ENCODE peak calls at places on chromosome 4, in four cellular contexts. J is mesendoderm, C is IMR-90, P is H1. Y is an unnamed sample. For H3K36me3 and H3K27me3, the result is how much of the 10 kb centered on the place peaks cover.

GRCh38 chr4:100929753-100930152 is 411.9 kb upstream of the EMCN start:
- DNase-seq in J (no peak), C (no peak), P (no peak), Y (no peak)

GRCh38 chr4:858831-859451 is 33.0 kb upstream of the CPLX1 start:
- DNase-seq in J (no peak), C (no peak), P (no peak), Y (no peak)

GRCh38 chr4:81457921-81458520 is 13.7 kb downstream of the RASGEF1B start:
- DNase-seq in J (no peak), C (no peak), P (no peak), Y (no peak)

GRCh38 chr4:44927361-44928061 is 201.2 kb upstream of the GNPDA2 start:
- DNase-seq in J (peak), C (peak), P (no peak), Y (peak)

GRCh38 chr4:147863808-147864472 is 132.1 kb downstream of the ARHGAP10 start:
- DNase-seq in J (no peak), C (peak), P (no peak), Y (no peak)

GRCh38 chr4:16627999-16628398 is 270.4 kb downstream of the LDB2 start:
- DNase-seq in J (peak), C (peak), P (no peak), Y (no peak)

GRCh38 chr4:2082118-2082517 is 23.0 kb downstream of the NAT8L start:
- DNase-seq in J (no peak), C (no peak), P (no peak), Y (no peak)

GRCh38 chr4:92265066-92265465 is 38.7 kb upstream of the GRID2 start:
- DNase-seq in J (no peak), C (no peak), P (no peak), Y (no peak)

GRCh38 chr4:107034091-107034698 is 1.9 kb downstream of the DKK2 start:
- DNase-seq in J (peak), C (no peak), P (no peak), Y (peak)

GRCh38 chr4:129355529-129355928 is 259.6 kb downstream of the C4orf33 start:
- DNase-seq in J (peak), C (no peak), P (no peak), Y (no peak)

GRCh38 chr4:184444953-184445309 is 29.4 kb downstream of the IRF2 start:
- DNase-seq in J (no peak), C (no peak), P (no peak), Y (no peak)

GRCh38 chr4:122152699-122153328 is 683 bp downstream of the BLTP1 start:
- DNase-seq in J (peak), C (peak), P (no peak), Y (no peak)

GRCh38 chr4:3192827-3193226 is 56.1 kb upstream of the MSANTD1 start:
- DNase-seq in J (no peak), C (no peak), P (no peak), Y (no peak)

GRCh38 chr4:92969650-92970370 is 666.0 kb downstream of the GRID2 start:
- DNase-seq in J (peak), C (peak), P (no peak), Y (no peak)

GRCh38 chr4:102665527-102665926 is 95.2 kb downstream of the MANBA start:
- DNase-seq in J (no peak), C (peak), P (no peak), Y (no peak)

GRCh38 chr4:102263024-102263787 is 82.1 kb downstream of the SLC39A8 start:
- DNase-seq in J (peak), C (peak), P (no peak), Y (peak)

GRCh38 chr4:119087121-119087520 is 48.5 kb upstream of the MYOZ2 start:
- DNase-seq in J (no peak), C (no peak), P (no peak), Y (no peak)

GRCh38 chr4:85603437-85604336 is 128.7 kb downstream of the ARHGAP24 start:
- DNase-seq in J (no peak), C (no peak), P (no peak), Y (no peak)

DNA sequence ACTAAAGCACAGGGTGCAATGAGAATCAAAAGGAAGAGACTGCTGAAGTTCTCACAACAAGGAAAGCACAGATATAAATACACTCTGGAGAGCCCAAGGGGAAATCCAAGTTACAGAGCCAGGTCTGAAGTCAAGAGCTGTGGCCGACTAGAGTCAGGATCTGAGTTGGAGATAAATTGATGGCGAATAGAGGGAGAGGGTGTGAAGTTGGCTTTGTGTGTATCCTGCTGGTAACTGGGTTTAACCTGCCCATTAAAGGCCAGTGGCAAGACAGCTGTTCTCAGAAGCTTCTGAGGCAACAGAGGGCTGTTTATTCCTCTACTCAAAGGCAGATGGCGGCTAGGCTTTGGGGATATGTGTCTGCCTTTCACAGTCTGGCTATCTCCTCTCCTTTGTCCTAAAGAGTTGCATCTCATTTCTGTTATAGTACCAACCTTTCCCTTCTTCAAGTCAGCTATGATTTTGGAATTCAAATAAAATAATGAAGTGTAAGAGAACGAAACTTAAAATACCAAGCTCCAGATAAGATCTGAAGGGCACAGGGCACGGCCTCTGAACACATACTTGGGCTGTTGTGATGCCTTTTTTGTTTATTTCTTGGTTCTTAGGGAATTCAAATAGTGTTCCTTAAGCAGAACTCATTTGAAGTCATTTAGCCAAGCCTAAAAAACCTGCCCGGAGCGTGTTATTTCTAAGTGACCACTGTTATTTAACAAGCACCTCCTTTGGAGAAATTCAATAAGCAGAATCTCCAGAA is 142.1 kb downstream of the APBB2 start:
- DNase-seq in J (peak), C (no peak), P (no peak), Y (no peak)
- H3K18ac ChIP-seq in J (peak), C (no peak), P (no peak), Y (no peak)

GRCh38 chr4:179597301-179597700 is 2155.1 kb upstream of the AGA start:
- DNase-seq in J (no peak), C (no peak), P (no peak), Y (no peak)
- H3K36me3 ChIP-seq in J (under half), C (under half), P (under half), Y (under half)

DNA sequence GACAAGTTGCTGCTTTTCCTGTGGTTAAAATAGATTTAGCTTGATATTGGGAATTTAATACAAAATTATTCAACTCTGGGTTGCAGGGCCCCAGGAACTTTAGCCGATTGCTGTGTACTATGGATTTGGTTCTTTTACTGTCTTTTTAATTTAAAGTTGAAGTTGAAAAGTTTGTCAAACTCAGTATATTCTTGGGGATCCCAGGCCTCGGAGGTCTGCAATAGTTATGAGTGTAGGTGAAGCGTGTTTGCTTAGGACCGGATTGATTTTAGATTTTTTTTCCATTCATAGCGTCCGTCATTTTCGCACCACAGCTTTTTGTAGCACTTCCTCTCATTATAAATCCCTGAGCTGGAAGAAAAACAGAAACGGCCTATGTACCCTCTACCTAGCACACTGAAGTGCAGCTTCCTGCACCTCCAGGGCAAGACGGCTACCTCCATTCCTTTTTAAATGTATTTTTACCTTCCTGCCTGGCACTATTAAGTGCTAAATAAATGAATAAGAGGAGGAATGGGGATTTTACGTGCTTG is 452 bp upstream of the AGA start:
- DNase-seq in J (no peak), C (no peak), P (no peak), Y (no peak)
- H3K27me3 ChIP-seq in J (under half), C (under half), P (under half), Y (under half)

GRCh38 chr4:94207469-94208224 is at the start of gene SMARCAD1:
- DNase-seq in J (peak), C (peak), P (peak), Y (peak)
- H3K18ac ChIP-seq in J (peak), C (peak), P (peak), Y (peak)